ENCODE peak calls at places on chromosomes 11 and 22, in seven cellular contexts. One of them, this sample, is unnamed. For H3K9me3 and H3K27me3, the result is how much of the 10 kb centered on the place peaks cover.

GRCh38 chr11:31903225-31904074 is 92.3 kb upstream of the PAX6 start:
- DNase-seq in right lobe of liver: peak
- DNase-seq in ovary: no peak
- DNase-seq in AG04450: no peak
- DNase-seq in MG63: no peak
- DNase-seq in K562: no peak
- DNase-seq in lung: no peak
- DNase-seq in this sample: no peak

GRCh38 chr11:4464216-4465159 is 15.4 kb downstream of the OR52K2 start:
- DNase-seq in right lobe of liver: no peak
- DNase-seq in ovary: no peak
- DNase-seq in AG04450: no peak
- DNase-seq in MG63: peak
- DNase-seq in K562: no peak
- DNase-seq in lung: no peak
- DNase-seq in this sample: no peak

GRCh38 chr22:23551385-23551784 is 28.7 kb downstream of the IGLL1 start:
- DNase-seq in right lobe of liver: no peak
- DNase-seq in ovary: no peak
- DNase-seq in AG04450: no peak
- DNase-seq in MG63: no peak
- DNase-seq in K562: no peak
- DNase-seq in lung: no peak
- DNase-seq in this sample: no peak

GRCh38 chr22:17767236-17768065 is 6.8 kb downstream of the BID start:
- DNase-seq in right lobe of liver: no peak
- DNase-seq in ovary: no peak
- DNase-seq in AG04450: no peak
- DNase-seq in MG63: no peak
- DNase-seq in K562: no peak
- DNase-seq in lung: no peak
- DNase-seq in this sample: no peak

GRCh38 chr11:134276396-134277175 is 407 bp downstream of the GLB1L3 start:
- DNase-seq in right lobe of liver: no peak
- DNase-seq in ovary: no peak
- DNase-seq in AG04450: no peak
- DNase-seq in MG63: no peak
- DNase-seq in K562: no peak
- DNase-seq in lung: no peak
- DNase-seq in this sample: no peak

GRCh38 chr11:63805844-63806415 is 7.3 kb upstream of the SPINDOC start:
- DNase-seq in right lobe of liver: no peak
- DNase-seq in ovary: no peak
- DNase-seq in AG04450: no peak
- DNase-seq in MG63: no peak
- DNase-seq in K562: no peak
- DNase-seq in lung: no peak
- DNase-seq in this sample: no peak

GRCh38 chr11:31874631-31875191 is 63.6 kb upstream of the PAX6 start:
- DNase-seq in right lobe of liver: no peak
- DNase-seq in ovary: no peak
- DNase-seq in AG04450: no peak
- DNase-seq in MG63: no peak
- DNase-seq in K562: no peak
- DNase-seq in lung: no peak
- DNase-seq in this sample: no peak

GRCh38 chr11:134801526-134801925 is 389.5 kb upstream of the B3GAT1 start:
- DNase-seq in right lobe of liver: no peak
- DNase-seq in ovary: no peak
- DNase-seq in AG04450: no peak
- DNase-seq in MG63: no peak
- DNase-seq in K562: no peak
- DNase-seq in lung: no peak
- DNase-seq in this sample: no peak

GRCh38 chr11:125768256-125769046 is 10.2 kb downstream of the PATE2 start:
- DNase-seq in right lobe of liver: no peak
- DNase-seq in ovary: no peak
- DNase-seq in AG04450: no peak
- DNase-seq in MG63: no peak
- DNase-seq in K562: no peak
- DNase-seq in lung: no peak
- DNase-seq in this sample: no peak

GRCh38 chr11:83157755-83158473 is 983 bp downstream of the PCF11 start:
- DNase-seq in right lobe of liver: peak
- DNase-seq in ovary: peak
- DNase-seq in AG04450: no peak
- DNase-seq in MG63: peak
- DNase-seq in K562: peak
- DNase-seq in lung: peak
- DNase-seq in this sample: peak

GRCh38 chr11:69950120-69950519 is 128.0 kb upstream of the ANO1 start:
- DNase-seq in right lobe of liver: peak
- DNase-seq in ovary: no peak
- DNase-seq in AG04450: no peak
- DNase-seq in MG63: no peak
- DNase-seq in K562: peak
- DNase-seq in lung: no peak
- DNase-seq in this sample: no peak

GRCh38 chr11:12543596-12544415 is 130.4 kb upstream of the TEAD1 start:
- DNase-seq in right lobe of liver: no peak
- DNase-seq in ovary: no peak
- DNase-seq in AG04450: no peak
- DNase-seq in MG63: peak
- DNase-seq in K562: no peak
- DNase-seq in lung: no peak
- DNase-seq in this sample: no peak

GRCh38 chr11:10302294-10302743 is 2.6 kb upstream of the ADM start:
- DNase-seq in right lobe of liver: no peak
- DNase-seq in ovary: peak
- DNase-seq in AG04450: no peak
- DNase-seq in MG63: no peak
- DNase-seq in K562: no peak
- DNase-seq in lung: peak
- DNase-seq in this sample: no peak

GRCh38 chr22:42895087-42895486 is 38.0 kb upstream of the ARFGAP3 start:
- DNase-seq in right lobe of liver: no peak
- DNase-seq in ovary: no peak
- DNase-seq in AG04450: no peak
- DNase-seq in MG63: no peak
- DNase-seq in K562: no peak
- DNase-seq in lung: no peak
- DNase-seq in this sample: no peak

GRCh38 chr11:12434255-12434654 is 56.9 kb downstream of the PARVA start:
- DNase-seq in right lobe of liver: no peak
- DNase-seq in ovary: no peak
- DNase-seq in AG04450: no peak
- DNase-seq in MG63: no peak
- DNase-seq in K562: no peak
- DNase-seq in lung: no peak
- DNase-seq in this sample: no peak

GRCh38 chr11:17736921-17737817 is 2.6 kb downstream of the KCNC1 start:
- DNase-seq in right lobe of liver: no peak
- DNase-seq in ovary: peak
- DNase-seq in AG04450: no peak
- DNase-seq in MG63: no peak
- DNase-seq in K562: no peak
- DNase-seq in lung: no peak
- DNase-seq in this sample: no peak

GRCh38 chr11:134339756-134340155 is 8.0 kb downstream of the GLB1L2 start:
- DNase-seq in right lobe of liver: no peak
- DNase-seq in ovary: no peak
- DNase-seq in AG04450: no peak
- DNase-seq in MG63: no peak
- DNase-seq in K562: no peak
- DNase-seq in lung: peak
- DNase-seq in this sample: no peak

GRCh38 chr11:134566311-134566710 is 154.3 kb upstream of the B3GAT1 start:
- DNase-seq in right lobe of liver: peak
- DNase-seq in ovary: no peak
- DNase-seq in AG04450: no peak
- DNase-seq in MG63: no peak
- DNase-seq in K562: no peak
- DNase-seq in lung: no peak
- DNase-seq in this sample: no peak

GRCh38 chr22:32880061-32880460 is 78.6 kb downstream of the TIMP3 start:
- DNase-seq in right lobe of liver: no peak
- DNase-seq in ovary: no peak
- DNase-seq in AG04450: peak
- DNase-seq in MG63: no peak
- DNase-seq in K562: no peak
- DNase-seq in lung: no peak
- DNase-seq in this sample: no peak

GRCh38 chr22:50417544-50417943 is 57.3 kb downstream of the SBF1 start:
- DNase-seq in right lobe of liver: no peak
- DNase-seq in ovary: no peak
- DNase-seq in AG04450: no peak
- DNase-seq in MG63: no peak
- DNase-seq in K562: no peak
- DNase-seq in lung: no peak
- DNase-seq in this sample: no peak

DNA sequence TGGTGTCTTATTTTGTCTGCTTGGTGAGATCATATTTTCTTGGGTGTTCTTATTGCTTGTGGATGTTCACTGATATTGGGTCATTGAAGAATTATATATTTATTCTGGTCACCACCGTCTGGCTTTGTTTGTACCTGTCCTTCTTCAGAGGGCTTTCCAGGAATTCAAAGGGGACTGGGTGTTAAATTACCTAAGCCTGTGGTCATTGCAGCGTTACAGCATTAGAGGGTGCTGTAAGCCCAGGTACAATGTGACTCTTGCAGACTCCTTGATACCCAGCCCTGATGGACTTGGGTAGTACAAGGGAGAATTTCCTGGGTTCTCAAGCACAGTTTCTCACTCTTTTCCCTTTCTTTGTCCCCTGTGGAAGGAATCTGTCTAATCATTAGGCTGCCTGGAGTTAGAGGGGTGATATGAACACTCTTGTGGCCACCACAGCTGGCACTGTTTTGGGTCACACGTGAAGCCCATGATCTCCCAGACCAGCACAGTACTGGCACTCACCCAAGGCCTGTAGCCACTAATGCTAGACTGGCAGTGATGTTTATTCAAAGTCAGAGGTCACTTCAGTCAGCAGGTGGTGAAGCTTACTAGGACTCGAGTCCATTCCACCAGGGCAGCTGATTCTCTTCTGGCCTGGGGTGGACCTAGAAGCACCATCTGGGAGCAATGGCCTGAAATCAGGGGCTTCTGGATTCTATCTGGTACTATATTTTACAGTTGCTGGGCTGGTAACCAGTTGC is 56.1 kb upstream of the NARS2 start:
- DNase-seq in right lobe of liver: peak
- DNase-seq in ovary: no peak
- DNase-seq in AG04450: no peak
- DNase-seq in MG63: no peak
- DNase-seq in K562: no peak
- DNase-seq in lung: no peak
- DNase-seq in this sample: no peak
- H3K9me3 ChIP-seq in right lobe of liver: under half
- H3K9me3 ChIP-seq in ovary: under half
- H3K9me3 ChIP-seq in AG04450: under half
- H3K9me3 ChIP-seq in MG63: under half
- H3K9me3 ChIP-seq in K562: under half
- H3K9me3 ChIP-seq in lung: under half
- H3K9me3 ChIP-seq in this sample: under half

DNA sequence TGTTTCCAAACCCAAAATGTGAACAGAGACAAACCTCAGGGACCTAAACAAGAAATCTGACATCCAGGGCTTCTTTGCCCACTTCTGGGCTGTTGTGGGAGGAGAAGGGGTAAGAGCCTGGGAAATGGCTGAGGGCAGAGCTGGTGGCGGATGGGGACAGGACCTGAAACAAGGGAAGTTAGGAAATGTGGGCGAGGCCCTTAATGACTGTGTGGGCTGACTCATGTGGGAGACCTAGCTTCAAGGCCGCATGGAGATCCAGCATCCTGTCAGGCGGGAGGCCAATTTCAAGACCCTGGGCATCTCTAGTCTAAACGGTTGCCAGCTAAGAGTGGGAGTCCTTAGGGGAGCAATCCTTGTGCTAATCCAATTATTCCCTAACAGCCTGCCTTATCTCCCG is 2.1 kb upstream of the OAF start:
- DNase-seq in right lobe of liver: no peak
- DNase-seq in ovary: peak
- DNase-seq in AG04450: no peak
- DNase-seq in MG63: peak
- DNase-seq in K562: peak
- DNase-seq in lung: peak
- DNase-seq in this sample: no peak
- H3K27me3 ChIP-seq in right lobe of liver: under half
- H3K27me3 ChIP-seq in ovary: under half
- H3K27me3 ChIP-seq in AG04450: under half
- H3K27me3 ChIP-seq in MG63: under half
- H3K27me3 ChIP-seq in K562: under half
- H3K27me3 ChIP-seq in lung: under half
- H3K27me3 ChIP-seq in this sample: under half

GRCh38 chr11:2609345-2609744 is 90.4 kb downstream of the KCNQ1OT1 start:
- DNase-seq in right lobe of liver: no peak
- DNase-seq in ovary: no peak
- DNase-seq in AG04450: no peak
- DNase-seq in MG63: no peak
- DNase-seq in K562: no peak
- DNase-seq in lung: no peak
- DNase-seq in this sample: no peak

DNA sequence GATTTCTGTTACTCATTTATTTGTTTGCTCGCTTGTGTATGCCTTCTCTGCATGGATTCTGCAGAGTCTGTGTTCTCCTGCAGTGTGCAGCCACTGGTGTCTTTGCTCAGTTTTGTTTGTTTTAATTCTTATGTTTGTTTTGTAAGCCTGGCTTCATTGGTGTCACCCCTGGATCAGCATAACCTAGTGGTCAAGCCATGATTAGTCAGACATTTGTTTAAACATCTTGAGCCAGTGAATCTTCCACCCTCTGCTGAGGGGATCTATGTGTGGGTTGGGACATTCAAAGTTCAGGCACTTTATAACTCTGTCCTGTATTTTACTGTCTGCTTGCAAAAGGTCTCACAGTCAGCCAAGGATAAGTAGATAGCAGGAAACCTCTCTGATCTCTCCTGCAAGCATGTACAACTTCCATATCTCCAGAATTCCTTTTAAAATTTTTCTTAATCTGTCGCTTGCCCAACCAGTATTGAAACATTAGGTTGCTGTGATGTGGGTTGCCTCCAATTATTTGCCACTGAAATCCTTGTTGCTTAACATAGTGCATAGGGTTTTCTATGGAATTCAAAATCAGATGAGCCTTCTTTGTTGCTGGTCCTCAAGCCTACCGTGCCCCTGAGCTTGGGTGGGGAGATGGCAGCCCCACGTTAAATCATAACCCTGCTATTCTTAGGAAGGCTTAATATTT is 86.8 kb downstream of the KCNQ1OT1 start:
- DNase-seq in right lobe of liver: peak
- DNase-seq in ovary: no peak
- DNase-seq in AG04450: no peak
- DNase-seq in MG63: no peak
- DNase-seq in K562: no peak
- DNase-seq in lung: no peak
- DNase-seq in this sample: no peak
- H3K9me3 ChIP-seq in right lobe of liver: under half
- H3K9me3 ChIP-seq in ovary: under half
- H3K9me3 ChIP-seq in AG04450: under half
- H3K9me3 ChIP-seq in MG63: under half
- H3K9me3 ChIP-seq in K562: under half
- H3K9me3 ChIP-seq in lung: under half
- H3K9me3 ChIP-seq in this sample: under half

GRCh38 chr11:71209181-71209580 is 43.2 kb downstream of the SHANK2 start:
- DNase-seq in right lobe of liver: no peak
- DNase-seq in ovary: no peak
- DNase-seq in AG04450: no peak
- DNase-seq in MG63: no peak
- DNase-seq in K562: no peak
- DNase-seq in lung: no peak
- DNase-seq in this sample: no peak
- H3K27me3 ChIP-seq in right lobe of liver: under half
- H3K27me3 ChIP-seq in ovary: under half
- H3K27me3 ChIP-seq in AG04450: under half
- H3K27me3 ChIP-seq in MG63: under half
- H3K27me3 ChIP-seq in K562: under half
- H3K27me3 ChIP-seq in lung: under half
- H3K27me3 ChIP-seq in this sample: under half